ENCODE peak calls at places on chromosomes 2 and 18, in six cellular contexts. N, S, X, Z, P and I are unnamed samples.

GRCh38 chr2:178296394-178297090 is 102.2 kb downstream of the OSBPL6 start:
- DNase-seq in N (no peak), S (no peak), X (no peak), Z (no peak), P (no peak), I (no peak)

GRCh38 chr18:61546598-61546997 is 213.4 kb downstream of the CDH20 start:
- DNase-seq in N (no peak), S (no peak), X (no peak), Z (no peak), P (no peak), I (no peak)

GRCh38 chr2:113961000-113961399 is 71.1 kb downstream of the ACTR3 start:
- DNase-seq in N (no peak), S (no peak), X (no peak), Z (no peak), P (no peak), I (no peak)

GRCh38 chr2:68878071-68878711 is 7.0 kb upstream of the BMP10 start:
- DNase-seq in N (no peak), S (no peak), X (no peak), Z (no peak), P (no peak), I (no peak)

GRCh38 chr18:45361148-45361851 is 254.0 kb upstream of the SLC14A2 start:
- DNase-seq in N (no peak), S (no peak), X (no peak), Z (no peak), P (no peak), I (no peak)

GRCh38 chr2:136136921-136137320 is 19.0 kb upstream of the CXCR4 start:
- DNase-seq in N (peak), S (no peak), X (no peak), Z (peak), P (no peak), I (peak)

GRCh38 chr2:237195396-237196119 is 109.9 kb downstream of the COPS8 start:
- DNase-seq in N (no peak), S (no peak), X (no peak), Z (no peak), P (no peak), I (no peak)

GRCh38 chr2:165646321-165646801 is 147.7 kb downstream of the GALNT3 start:
- DNase-seq in N (no peak), S (no peak), X (no peak), Z (no peak), P (no peak), I (no peak)

GRCh38 chr18:77607087-77607486 is 357.4 kb downstream of the GALR1 start:
- DNase-seq in N (no peak), S (no peak), X (no peak), Z (no peak), P (no peak), I (no peak)

GRCh38 chr2:72140621-72140960 is 7.1 kb downstream of the CYP26B1 start:
- DNase-seq in N (no peak), S (no peak), X (no peak), Z (no peak), P (no peak), I (no peak)

GRCh38 chr18:8705941-8706544 is 687 bp downstream of the MTCL1 start:
- DNase-seq in N (no peak), S (no peak), X (peak), Z (peak), P (no peak), I (no peak)

GRCh38 chr2:108806362-108806761 is 19.8 kb downstream of the CCDC138 start:
- DNase-seq in N (no peak), S (no peak), X (no peak), Z (no peak), P (no peak), I (no peak)

GRCh38 chr2:36700311-36700710 is 3.8 kb downstream of the VIT start:
- DNase-seq in N (no peak), S (no peak), X (no peak), Z (no peak), P (no peak), I (no peak)

GRCh38 chr2:181999255-181999654 is 13.6 kb downstream of the PPP1R1C start:
- DNase-seq in N (no peak), S (no peak), X (no peak), Z (no peak), P (no peak), I (no peak)

GRCh38 chr2:10647886-10648605 is 41.7 kb downstream of the NOL10 start:
- DNase-seq in N (no peak), S (no peak), X (no peak), Z (no peak), P (no peak), I (no peak)

GRCh38 chr2:219569635-219570034 is 1.7 kb downstream of the OBSL1 start:
- DNase-seq in N (no peak), S (no peak), X (no peak), Z (no peak), P (no peak), I (no peak)

GRCh38 chr2:166764216-166764615 is 124.1 kb upstream of the XIRP2 start:
- DNase-seq in N (no peak), S (no peak), X (no peak), Z (no peak), P (no peak), I (no peak)

GRCh38 chr2:142796161-142796560 is 81.3 kb upstream of the KYNU start:
- DNase-seq in N (no peak), S (no peak), X (no peak), Z (no peak), P (no peak), I (no peak)

DNA sequence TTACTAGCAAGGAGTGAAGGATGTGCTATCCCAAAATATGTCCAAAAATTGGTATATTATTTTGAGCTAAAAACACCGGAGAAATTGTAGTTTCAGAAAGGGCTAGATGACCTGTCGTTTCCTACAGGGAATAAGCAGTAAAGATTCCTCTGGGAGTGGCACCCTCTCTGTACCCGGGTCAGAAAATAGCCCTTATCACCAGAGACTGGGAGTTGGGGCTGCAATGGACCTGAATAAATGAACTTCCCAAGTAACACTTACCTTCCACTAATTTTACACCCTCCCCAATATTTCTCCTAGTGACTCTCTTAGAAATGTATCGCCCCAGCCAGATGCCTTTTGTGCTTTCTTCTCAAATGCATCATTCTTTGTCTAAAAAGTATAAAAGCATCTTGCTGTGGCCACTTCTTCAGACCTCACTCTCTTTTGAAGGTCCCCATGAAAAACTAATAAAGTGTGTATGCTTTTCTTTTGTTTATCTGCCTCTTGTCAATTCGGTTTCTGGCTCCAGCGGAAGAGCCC is 734 bp upstream of the RMC1 start:
- DNase-seq in N (no peak), S (no peak), X (no peak), Z (no peak), P (no peak), I (no peak)
- H3K27ac ChIP-seq in N (peak), S (peak), X (peak), Z (peak), P (no peak), I (peak)

GRCh38 chr2:225055714-225056113 is 13.4 kb upstream of the DOCK10 start:
- DNase-seq in N (no peak), S (no peak), X (no peak), Z (no peak), P (no peak), I (no peak)

GRCh38 chr2:225056330-225057073 is 14.2 kb upstream of the DOCK10 start:
- DNase-seq in N (no peak), S (no peak), X (no peak), Z (no peak), P (no peak), I (peak)

GRCh38 chr2:225052703-225053102 is 10.4 kb upstream of the DOCK10 start:
- DNase-seq in N (peak), S (no peak), X (no peak), Z (peak), P (no peak), I (peak)
- H3K27ac ChIP-seq in N (no peak), S (no peak), X (no peak), Z (no peak), P (no peak), I (no peak)

GRCh38 chr18:22604986-22605421 is 187.3 kb upstream of the CTAGE1 start:
- DNase-seq in N (no peak), S (no peak), X (no peak), Z (no peak), P (no peak), I (no peak)
- H3K27ac ChIP-seq in N (no peak), S (no peak), X (peak), Z (no peak), P (no peak), I (no peak)

DNA sequence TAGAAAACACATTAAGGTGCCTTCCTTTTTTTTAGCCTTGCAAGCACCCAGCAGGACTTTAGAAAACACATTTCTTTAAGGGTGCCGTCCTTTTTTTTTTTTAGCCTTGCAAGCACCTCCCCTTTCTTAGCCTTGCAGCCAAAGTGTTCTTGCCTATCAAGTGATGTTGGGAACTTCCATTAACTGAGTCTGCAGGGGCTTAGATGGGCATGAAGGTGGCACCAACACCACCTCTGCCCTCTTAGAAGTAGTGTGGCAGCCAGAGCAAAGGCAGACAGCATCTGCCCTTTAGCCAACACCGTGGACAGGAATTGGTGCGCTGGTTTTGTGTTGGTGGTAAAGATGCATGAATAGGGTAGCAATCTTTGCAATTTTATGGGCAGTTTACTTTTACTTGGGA is 211.6 kb upstream of the SP5 start:
- DNase-seq in N (no peak), S (no peak), X (no peak), Z (no peak), P (no peak), I (no peak)
- H3K27ac ChIP-seq in N (no peak), S (no peak), X (no peak), Z (no peak), P (no peak), I (no peak)

GRCh38 chr2:98464772-98465310 is 20.2 kb downstream of the INPP4A start:
- DNase-seq in N (no peak), S (no peak), X (no peak), Z (peak), P (no peak), I (peak)
- H3K27ac ChIP-seq in N (peak), S (peak), X (peak), Z (no peak), P (no peak), I (peak)

GRCh38 chr18:67428805-67429204 is 87.7 kb downstream of the DSEL start:
- DNase-seq in N (no peak), S (no peak), X (no peak), Z (no peak), P (no peak), I (no peak)
- H3K27ac ChIP-seq in N (no peak), S (no peak), X (no peak), Z (no peak), P (no peak), I (no peak)

GRCh38 chr2:48134704-48135103 is 228.4 kb upstream of the FBXO11 start:
- DNase-seq in N (no peak), S (no peak), X (no peak), Z (no peak), P (no peak), I (no peak)

GRCh38 chr2:48135797-48136196 is 229.5 kb upstream of the FBXO11 start:
- DNase-seq in N (no peak), S (no peak), X (no peak), Z (no peak), P (no peak), I (no peak)

GRCh38 chr2:48140586-48140985 is 234.3 kb upstream of the FBXO11 start:
- DNase-seq in N (no peak), S (no peak), X (no peak), Z (no peak), P (no peak), I (no peak)

GRCh38 chr2:48138898-48139297 is 232.6 kb upstream of the FBXO11 start:
- DNase-seq in N (no peak), S (no peak), X (no peak), Z (no peak), P (no peak), I (no peak)

DNA sequence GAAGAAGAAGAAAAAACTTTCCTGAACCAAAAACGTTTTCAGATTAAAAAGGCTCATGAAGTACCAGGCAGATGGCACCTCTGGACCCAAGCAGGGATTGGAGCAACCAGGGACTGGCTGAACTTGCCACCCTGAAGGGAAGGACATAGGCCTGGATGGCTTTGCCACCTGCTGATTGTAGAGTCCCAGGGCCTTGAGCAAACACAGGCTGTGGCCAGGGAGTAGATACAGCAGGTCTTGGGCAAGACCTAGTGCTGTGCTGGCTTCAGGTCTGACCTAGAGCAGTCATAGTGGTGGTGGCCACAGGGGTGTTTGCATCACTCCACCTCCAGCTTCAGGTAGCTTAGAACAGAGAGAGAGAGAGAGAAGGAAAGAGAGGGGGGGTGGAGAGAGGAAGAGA is 231.5 kb upstream of the FBXO11 start:
- DNase-seq in N (no peak), S (no peak), X (no peak), Z (no peak), P (no peak), I (no peak)
- H3K27ac ChIP-seq in N (no peak), S (no peak), X (no peak), Z (no peak), P (no peak), I (no peak)

DNA sequence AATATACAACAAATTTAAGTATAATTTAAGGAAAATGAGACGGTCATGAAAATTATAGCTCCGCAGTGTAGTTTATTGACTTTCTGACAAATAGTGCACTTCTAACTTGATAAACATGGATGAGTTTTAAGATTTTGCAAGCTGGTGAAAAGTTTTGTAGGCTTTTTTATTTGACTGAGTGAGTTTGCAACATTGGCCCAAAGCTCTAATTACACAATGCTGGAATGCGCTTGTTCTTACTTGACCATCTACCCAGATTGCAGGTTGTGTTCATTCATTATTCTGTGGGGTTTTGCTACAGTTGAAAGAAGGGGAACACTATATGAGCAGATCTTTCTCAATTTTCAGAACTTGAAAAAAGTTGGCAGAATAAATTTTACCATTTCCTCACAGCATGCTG is 13.5 kb downstream of the SPOPL start:
- DNase-seq in N (no peak), S (no peak), X (no peak), Z (no peak), P (no peak), I (no peak)
- H3K27ac ChIP-seq in N (no peak), S (no peak), X (no peak), Z (no peak), P (no peak), I (no peak)